ENCODE peak calls at places on chromosomes 1 and 21, in five cellular contexts. One of them, this sample, is unnamed.

GRCh38 chr1:93448292-93448982 is 519 bp downstream of the FNBP1L start:
- DNase-seq in fibroblast of the aortic adventitia: no peak
- DNase-seq in esophagus squamous epithelium: no peak
- DNase-seq in nephron progenitor cell: peak; percentile 73
- DNase-seq in RWPE1: peak; percentile 52
- DNase-seq in this sample: no peak

GRCh38 chr1:172154571-172154970 is 265.9 kb upstream of the C1orf105 start:
- DNase-seq in nephron progenitor cell: no peak
- DNase-seq in fibroblast of the aortic adventitia: peak; percentile 78
- DNase-seq in RWPE1: peak; percentile 64
- DNase-seq in esophagus squamous epithelium: no peak
- DNase-seq in this sample: no peak

GRCh38 chr1:69081671-69082070 is 486.1 kb upstream of the LRRC7 start:
- DNase-seq in RWPE1: no peak
- DNase-seq in esophagus squamous epithelium: no peak
- DNase-seq in nephron progenitor cell: no peak
- DNase-seq in fibroblast of the aortic adventitia: peak; percentile 62
- DNase-seq in this sample: no peak

GRCh38 chr1:179702923-179703322 is 40.2 kb upstream of the FAM163A start:
- DNase-seq in fibroblast of the aortic adventitia: no peak
- DNase-seq in RWPE1: no peak
- DNase-seq in nephron progenitor cell: no peak
- DNase-seq in esophagus squamous epithelium: no peak
- DNase-seq in this sample: no peak

GRCh38 chr21:17519208-17519738 is 6.4 kb downstream of the CXADR start:
- DNase-seq in esophagus squamous epithelium: no peak
- DNase-seq in RWPE1: no peak
- DNase-seq in fibroblast of the aortic adventitia: no peak
- DNase-seq in nephron progenitor cell: no peak
- DNase-seq in this sample: no peak

GRCh38 chr1:62735491-62736171 is 47.4 kb upstream of the DOCK7 start:
- DNase-seq in RWPE1: no peak
- DNase-seq in nephron progenitor cell: no peak
- DNase-seq in fibroblast of the aortic adventitia: peak; percentile 68
- DNase-seq in esophagus squamous epithelium: no peak
- DNase-seq in this sample: no peak

GRCh38 chr21:28729887-28730286 is 262.8 kb downstream of the LTN1 start:
- DNase-seq in RWPE1: no peak
- DNase-seq in esophagus squamous epithelium: no peak
- DNase-seq in nephron progenitor cell: no peak
- DNase-seq in fibroblast of the aortic adventitia: no peak
- DNase-seq in this sample: no peak

GRCh38 chr1:99004270-99005141 is at the start of gene PLPPR5:
- DNase-seq in esophagus squamous epithelium: no peak
- DNase-seq in nephron progenitor cell: peak; percentile 74
- DNase-seq in fibroblast of the aortic adventitia: peak; percentile 8
- DNase-seq in RWPE1: peak; percentile 5
- DNase-seq in this sample: no peak

GRCh38 chr1:161834967-161835366 is 68.8 kb downstream of the ATF6 start:
- DNase-seq in esophagus squamous epithelium: no peak
- DNase-seq in nephron progenitor cell: no peak
- DNase-seq in fibroblast of the aortic adventitia: no peak
- DNase-seq in RWPE1: no peak
- DNase-seq in this sample: no peak

GRCh38 chr1:53051676-53052075 is 10.3 kb upstream of the PODN start:
- DNase-seq in fibroblast of the aortic adventitia: no peak
- DNase-seq in RWPE1: no peak
- DNase-seq in esophagus squamous epithelium: no peak
- DNase-seq in nephron progenitor cell: no peak
- DNase-seq in this sample: no peak

GRCh38 chr21:46058339-46059145 is 39.4 kb upstream of the COL6A2 start:
- DNase-seq in esophagus squamous epithelium: no peak
- DNase-seq in fibroblast of the aortic adventitia: no peak
- DNase-seq in nephron progenitor cell: no peak
- DNase-seq in RWPE1: no peak
- DNase-seq in this sample: no peak

GRCh38 chr1:175548774-175549173 is 194.6 kb downstream of the TNR start:
- DNase-seq in esophagus squamous epithelium: no peak
- DNase-seq in fibroblast of the aortic adventitia: peak; percentile 14
- DNase-seq in nephron progenitor cell: no peak
- DNase-seq in RWPE1: peak; percentile 82
- DNase-seq in this sample: no peak

GRCh38 chr1:32937061-32937460 is 27.5 kb downstream of the RNF19B start:
- DNase-seq in esophagus squamous epithelium: no peak
- DNase-seq in fibroblast of the aortic adventitia: no peak
- DNase-seq in RWPE1: no peak
- DNase-seq in nephron progenitor cell: no peak
- DNase-seq in this sample: no peak

GRCh38 chr1:196464545-196464944 is 143.7 kb downstream of the KCNT2 start:
- DNase-seq in esophagus squamous epithelium: no peak
- DNase-seq in fibroblast of the aortic adventitia: peak; percentile 61
- DNase-seq in RWPE1: no peak
- DNase-seq in nephron progenitor cell: peak; percentile 12
- DNase-seq in this sample: no peak

GRCh38 chr1:3313579-3313955 is 140.9 kb upstream of the ARHGEF16 start:
- DNase-seq in nephron progenitor cell: peak; percentile 58
- DNase-seq in RWPE1: peak; percentile 32
- DNase-seq in esophagus squamous epithelium: no peak
- DNase-seq in fibroblast of the aortic adventitia: peak; percentile 97
- DNase-seq in this sample: peak; percentile 93

GRCh38 chr1:206723500-206724472 is 39.1 kb downstream of the MAPKAPK2 start:
- DNase-seq in RWPE1: peak; percentile 92
- DNase-seq in esophagus squamous epithelium: no peak
- DNase-seq in fibroblast of the aortic adventitia: peak; percentile 94
- DNase-seq in nephron progenitor cell: no peak
- DNase-seq in this sample: peak; percentile 82

GRCh38 chr1:31768939-31769704 is 5.0 kb upstream of the ADGRB2 start:
- DNase-seq in nephron progenitor cell: no peak
- DNase-seq in fibroblast of the aortic adventitia: no peak
- DNase-seq in esophagus squamous epithelium: no peak
- DNase-seq in RWPE1: no peak
- DNase-seq in this sample: no peak

GRCh38 chr1:115545791-115546733 is 95.7 kb upstream of the VANGL1 start:
- DNase-seq in nephron progenitor cell: peak; percentile 29
- DNase-seq in fibroblast of the aortic adventitia: peak; percentile 92
- DNase-seq in RWPE1: peak; percentile 98
- DNase-seq in esophagus squamous epithelium: no peak
- DNase-seq in this sample: no peak

GRCh38 chr1:59342801-59343575 is 46.1 kb downstream of the FGGY start:
- DNase-seq in nephron progenitor cell: no peak
- DNase-seq in RWPE1: no peak
- DNase-seq in fibroblast of the aortic adventitia: no peak
- DNase-seq in esophagus squamous epithelium: no peak
- DNase-seq in this sample: no peak

GRCh38 chr1:150192012-150192411 is 42.3 kb downstream of the PLEKHO1 start:
- DNase-seq in fibroblast of the aortic adventitia: peak; percentile 88
- DNase-seq in nephron progenitor cell: no peak
- DNase-seq in RWPE1: no peak
- DNase-seq in esophagus squamous epithelium: no peak
- DNase-seq in this sample: no peak

GRCh38 chr1:225772323-225772768 is 5.3 kb upstream of the SRP9 start:
- DNase-seq in RWPE1: peak; percentile 95
- DNase-seq in esophagus squamous epithelium: no peak
- DNase-seq in nephron progenitor cell: peak; percentile 82
- DNase-seq in fibroblast of the aortic adventitia: peak; percentile 89
- DNase-seq in this sample: peak; percentile 88

GRCh38 chr1:67372136-67372535 is 58.1 kb downstream of the SERBP1 start:
- DNase-seq in nephron progenitor cell: no peak
- DNase-seq in RWPE1: no peak
- DNase-seq in esophagus squamous epithelium: no peak
- DNase-seq in fibroblast of the aortic adventitia: no peak
- DNase-seq in this sample: no peak

GRCh38 chr1:115791816-115792215 is 23.3 kb upstream of the CASQ2 start:
- DNase-seq in RWPE1: no peak
- DNase-seq in fibroblast of the aortic adventitia: no peak
- DNase-seq in esophagus squamous epithelium: no peak
- DNase-seq in nephron progenitor cell: no peak
- DNase-seq in this sample: no peak

GRCh38 chr1:42003433-42003832 is 84.7 kb upstream of the HIVEP3 start:
- DNase-seq in fibroblast of the aortic adventitia: no peak
- DNase-seq in esophagus squamous epithelium: no peak
- DNase-seq in RWPE1: peak; percentile 9
- DNase-seq in nephron progenitor cell: no peak
- DNase-seq in this sample: no peak

GRCh38 chr21:30340714-30341573 is 3.5 kb upstream of the KRTAP27-1 start:
- DNase-seq in esophagus squamous epithelium: no peak
- DNase-seq in RWPE1: peak; percentile 56
- DNase-seq in fibroblast of the aortic adventitia: peak; percentile 22
- DNase-seq in nephron progenitor cell: peak; percentile 57
- DNase-seq in this sample: no peak

GRCh38 chr1:77557053-77557452 is 125.4 kb downstream of the ZZZ3 start:
- DNase-seq in RWPE1: no peak
- DNase-seq in esophagus squamous epithelium: no peak
- DNase-seq in nephron progenitor cell: no peak
- DNase-seq in fibroblast of the aortic adventitia: no peak
- DNase-seq in this sample: no peak

DNA sequence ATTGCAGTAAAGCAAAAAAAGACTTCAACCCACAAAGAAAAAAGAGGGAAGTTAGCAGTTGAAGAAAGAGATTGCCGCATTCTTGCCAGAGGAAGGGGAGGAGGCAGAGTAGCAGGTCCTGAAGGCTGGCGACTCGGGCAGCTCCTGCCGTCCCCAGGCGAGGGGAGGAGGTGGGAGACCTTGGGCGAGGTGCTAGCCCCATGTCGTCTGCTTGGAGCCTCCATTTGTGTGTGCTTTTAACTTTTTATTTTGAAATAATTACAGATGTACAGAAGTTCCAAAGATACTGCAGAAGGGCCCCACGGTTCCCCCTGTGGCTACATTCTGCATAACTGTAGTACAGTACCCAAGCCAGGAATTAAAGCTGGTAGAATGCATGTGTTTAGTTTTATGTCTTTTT is 6.8 kb downstream of the TRPM2 start:
- DNase-seq in esophagus squamous epithelium: no peak
- DNase-seq in RWPE1: no peak
- DNase-seq in fibroblast of the aortic adventitia: no peak
- DNase-seq in nephron progenitor cell: no peak
- DNase-seq in this sample: no peak
- TF ChIP-seq CTCF in esophagus squamous epithelium: no peak
- TF ChIP-seq CTCF in RWPE1: no peak
- TF ChIP-seq CTCF in fibroblast of the aortic adventitia: no peak
- TF ChIP-seq CTCF in nephron progenitor cell: peak; percentile 10
- TF ChIP-seq CTCF in this sample: no peak

GRCh38 chr1:201783572-201783971 is 45.4 kb upstream of the IPO9 start:
- DNase-seq in RWPE1: no peak
- DNase-seq in nephron progenitor cell: no peak
- DNase-seq in fibroblast of the aortic adventitia: no peak
- DNase-seq in esophagus squamous epithelium: no peak
- DNase-seq in this sample: no peak

GRCh38 chr1:201782353-201782752 is 46.6 kb upstream of the IPO9 start:
- DNase-seq in RWPE1: no peak
- DNase-seq in esophagus squamous epithelium: no peak
- DNase-seq in fibroblast of the aortic adventitia: no peak
- DNase-seq in nephron progenitor cell: no peak
- DNase-seq in this sample: no peak

GRCh38 chr1:201786824-201787223 is 42.1 kb upstream of the IPO9 start:
- DNase-seq in esophagus squamous epithelium: no peak
- DNase-seq in fibroblast of the aortic adventitia: peak; percentile 86
- DNase-seq in nephron progenitor cell: no peak
- DNase-seq in RWPE1: no peak
- DNase-seq in this sample: peak; percentile 82

GRCh38 chr1:201783067-201783466 is 45.9 kb upstream of the IPO9 start:
- DNase-seq in nephron progenitor cell: no peak
- DNase-seq in RWPE1: no peak
- DNase-seq in esophagus squamous epithelium: no peak
- DNase-seq in fibroblast of the aortic adventitia: peak; percentile 63
- DNase-seq in this sample: no peak

DNA sequence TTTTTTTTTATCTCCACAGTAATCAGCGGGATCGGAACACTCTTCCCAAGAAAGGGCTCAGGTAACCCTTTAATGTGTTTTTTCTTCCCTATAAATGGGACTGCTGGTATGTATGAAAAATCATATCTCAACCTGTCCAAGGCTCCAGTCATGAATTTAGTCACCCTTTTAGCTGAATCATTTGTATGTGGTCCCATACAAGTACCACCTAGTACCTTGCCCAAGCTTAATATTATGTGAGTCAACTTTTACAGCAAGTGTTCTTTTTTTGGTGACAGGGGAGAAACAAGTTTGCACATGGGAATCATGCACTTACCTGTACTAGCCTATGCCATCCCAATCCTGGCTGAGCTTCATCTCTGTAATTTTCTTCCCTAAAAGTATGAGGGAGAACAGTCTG is 43.7 kb upstream of the IPO9 start:
- DNase-seq in fibroblast of the aortic adventitia: no peak
- DNase-seq in RWPE1: peak; percentile 83
- DNase-seq in nephron progenitor cell: no peak
- DNase-seq in esophagus squamous epithelium: no peak
- DNase-seq in this sample: no peak
- TF ChIP-seq CTCF in fibroblast of the aortic adventitia: no peak
- TF ChIP-seq CTCF in RWPE1: no peak
- TF ChIP-seq CTCF in nephron progenitor cell: no peak
- TF ChIP-seq CTCF in esophagus squamous epithelium: no peak
- TF ChIP-seq CTCF in this sample: no peak

GRCh38 chr1:110267260-110267659 is 57.1 kb downstream of the KCNC4 start:
- DNase-seq in nephron progenitor cell: no peak
- DNase-seq in fibroblast of the aortic adventitia: no peak
- DNase-seq in esophagus squamous epithelium: no peak
- DNase-seq in RWPE1: no peak
- DNase-seq in this sample: no peak
- TF ChIP-seq CTCF in nephron progenitor cell: no peak
- TF ChIP-seq CTCF in fibroblast of the aortic adventitia: no peak
- TF ChIP-seq CTCF in esophagus squamous epithelium: no peak
- TF ChIP-seq CTCF in RWPE1: no peak
- TF ChIP-seq CTCF in this sample: no peak

GRCh38 chr1:91404151-91405012 is at the start of gene HFM1:
- DNase-seq in fibroblast of the aortic adventitia: peak; percentile 60
- DNase-seq in nephron progenitor cell: peak; percentile 88
- DNase-seq in esophagus squamous epithelium: no peak
- DNase-seq in RWPE1: peak; percentile 49
- DNase-seq in this sample: no peak

GRCh38 chr1:91397605-91398004 is 7.0 kb downstream of the HFM1 start:
- DNase-seq in nephron progenitor cell: no peak
- DNase-seq in esophagus squamous epithelium: no peak
- DNase-seq in RWPE1: no peak
- DNase-seq in fibroblast of the aortic adventitia: no peak
- DNase-seq in this sample: no peak

GRCh38 chr1:91398291-91398690 is 6.3 kb downstream of the HFM1 start:
- DNase-seq in esophagus squamous epithelium: no peak
- DNase-seq in nephron progenitor cell: no peak
- DNase-seq in RWPE1: no peak
- DNase-seq in fibroblast of the aortic adventitia: no peak
- DNase-seq in this sample: no peak

GRCh38 chr1:91400133-91400725 is 4.4 kb downstream of the HFM1 start:
- DNase-seq in esophagus squamous epithelium: no peak
- DNase-seq in nephron progenitor cell: no peak
- DNase-seq in RWPE1: no peak
- DNase-seq in fibroblast of the aortic adventitia: peak; percentile 22
- DNase-seq in this sample: no peak

GRCh38 chr1:91402023-91402422 is 2.6 kb downstream of the HFM1 start:
- DNase-seq in RWPE1: peak; percentile 24
- DNase-seq in nephron progenitor cell: no peak
- DNase-seq in esophagus squamous epithelium: no peak
- DNase-seq in fibroblast of the aortic adventitia: peak; percentile 39
- DNase-seq in this sample: no peak
- TF ChIP-seq CTCF in RWPE1: peak; percentile 70
- TF ChIP-seq CTCF in nephron progenitor cell: peak; percentile 24
- TF ChIP-seq CTCF in esophagus squamous epithelium: no peak
- TF ChIP-seq CTCF in fibroblast of the aortic adventitia: peak; percentile 56
- TF ChIP-seq CTCF in this sample: no peak

This sample was measured in coronary artery.